ENCODE peak calls at places on chromosome 20, in five cellular contexts. R, X, C, F and H are unnamed samples.

GRCh38 chr20:51159303-51159702 is 136.4 kb upstream of the KCNG1 start:
- DNase-seq in R (no peak), X (no peak), C (no peak), F (no peak), H (no peak)

GRCh38 chr20:48794360-48794759 is 33.4 kb downstream of the PREX1 start:
- DNase-seq in R (no peak), X (no peak), C (peak), F (no peak), H (no peak)

GRCh38 chr20:35463455-35464300 is 8.3 kb downstream of the CEP250 start:
- DNase-seq in R (peak), X (peak), C (no peak), F (peak), H (peak)

GRCh38 chr20:62953167-62953838 is 794 bp downstream of the SLC17A9 start:
- DNase-seq in R (no peak), X (no peak), C (no peak), F (no peak), H (no peak)

GRCh38 chr20:46720776-46721425 is 11.5 kb downstream of the SLC2A10 start:
- DNase-seq in R (no peak), X (no peak), C (no peak), F (peak), H (no peak)

GRCh38 chr20:43477634-43478033 is 19.9 kb downstream of the SRSF6 start:
- DNase-seq in R (no peak), X (no peak), C (no peak), F (no peak), H (no peak)

GRCh38 chr20:49508435-49509199 is 26.1 kb upstream of the KCNB1 start:
- DNase-seq in R (peak), X (no peak), C (no peak), F (peak), H (no peak)

GRCh38 chr20:49838546-49838945 is 25.9 kb downstream of the SLC9A8 start:
- DNase-seq in R (no peak), X (no peak), C (no peak), F (no peak), H (no peak)

GRCh38 chr20:56447227-56447626 is 21.2 kb upstream of the RTF2 start:
- DNase-seq in R (no peak), X (no peak), C (no peak), F (no peak), H (no peak)

GRCh38 chr20:31673435-31673834 is 35.7 kb downstream of the COX4I2 start:
- DNase-seq in R (no peak), X (no peak), C (no peak), F (no peak), H (no peak)

GRCh38 chr20:31673943-31674463 is 36.3 kb downstream of the COX4I2 start:
- DNase-seq in R (no peak), X (no peak), C (no peak), F (no peak), H (no peak)

GRCh38 chr20:31670371-31671228 is 32.9 kb downstream of the COX4I2 start:
- DNase-seq in R (peak), X (no peak), C (peak), F (peak), H (peak)

GRCh38 chr20:31669876-31670275 is 32.2 kb downstream of the COX4I2 start:
- DNase-seq in R (no peak), X (no peak), C (no peak), F (peak), H (no peak)

DNA sequence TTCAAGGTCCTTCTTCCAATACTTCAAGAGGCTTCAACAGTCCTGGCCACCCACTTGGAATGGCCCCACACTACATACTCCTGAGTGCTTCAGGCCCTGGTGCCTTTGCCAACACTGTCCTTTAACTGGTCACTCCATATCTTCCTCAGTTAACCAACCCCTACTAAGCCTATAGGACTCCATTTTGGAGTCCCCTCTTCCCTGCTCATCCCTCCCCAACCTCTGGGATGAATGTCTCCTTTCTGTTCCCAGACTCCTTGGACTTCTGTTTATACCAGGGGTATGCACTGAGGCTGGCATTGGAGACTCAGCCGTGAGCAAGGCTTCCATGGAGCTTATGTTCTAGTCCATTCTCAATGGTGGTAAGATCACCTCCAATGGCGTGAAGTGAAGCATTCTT is 33.6 kb downstream of the COX4I2 start:
- DNase-seq in R (no peak), X (no peak), C (no peak), F (no peak), H (no peak)
- H3K4me3 ChIP-seq in R (no peak), X (no peak), C (no peak), F (no peak), H (no peak)

GRCh38 chr20:53707341-53708102 is 113.9 kb upstream of the ZNF217 start:
- DNase-seq in R (peak), X (peak), C (no peak), F (peak), H (no peak)

GRCh38 chr20:53706511-53707031 is 112.9 kb upstream of the ZNF217 start:
- DNase-seq in R (peak), X (peak), C (no peak), F (peak), H (no peak)

GRCh38 chr20:53711333-53712211 is 117.9 kb upstream of the ZNF217 start:
- DNase-seq in R (no peak), X (no peak), C (no peak), F (no peak), H (no peak)

GRCh38 chr20:53706008-53706481 is 112.4 kb upstream of the ZNF217 start:
- DNase-seq in R (no peak), X (no peak), C (no peak), F (peak), H (no peak)

DNA sequence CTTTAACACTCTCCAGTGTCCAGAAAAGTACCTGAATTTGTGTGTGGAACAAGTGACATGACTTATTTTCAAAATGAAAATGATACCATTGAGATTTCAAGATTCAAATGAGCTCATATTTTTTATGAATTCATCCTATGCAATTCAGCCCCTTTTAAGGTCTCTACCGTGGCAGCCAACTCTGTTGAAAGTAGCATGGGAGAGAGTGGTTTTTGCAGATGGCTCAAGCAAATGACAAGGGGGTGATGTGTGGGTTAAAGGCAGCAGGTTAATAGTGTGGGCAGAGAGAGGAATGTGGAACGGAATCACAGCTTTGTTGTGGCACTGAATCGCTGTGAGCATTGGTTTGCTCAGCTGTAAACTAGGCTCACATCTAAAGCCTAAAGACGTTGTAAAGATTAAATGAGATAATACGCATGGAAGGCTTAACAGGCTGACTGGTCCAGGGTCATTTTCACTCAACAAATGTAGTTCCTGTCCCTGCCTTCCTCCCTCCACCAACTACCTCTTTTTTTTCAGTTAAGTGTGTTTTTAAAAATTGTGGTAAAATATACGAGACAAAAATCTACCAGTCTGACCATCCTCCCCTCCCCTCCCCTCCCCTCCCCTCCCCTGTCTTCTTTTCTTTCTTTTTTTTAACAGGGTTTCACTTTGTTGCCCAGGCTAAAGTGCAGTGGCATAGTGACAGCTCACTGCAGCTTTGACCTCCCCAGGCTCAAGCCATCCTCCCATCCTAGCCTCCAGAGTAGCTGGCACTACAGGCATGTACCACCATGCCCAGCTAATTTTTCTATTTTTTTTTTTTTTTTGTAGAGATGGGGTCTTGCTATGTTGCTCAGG is 114.7 kb upstream of the ZNF217 start:
- DNase-seq in R (peak), X (peak), C (no peak), F (peak), H (no peak)
- TF ChIP-seq CTCF in R (no peak), X (no peak), C (no peak), F (no peak), H (no peak)

DNA sequence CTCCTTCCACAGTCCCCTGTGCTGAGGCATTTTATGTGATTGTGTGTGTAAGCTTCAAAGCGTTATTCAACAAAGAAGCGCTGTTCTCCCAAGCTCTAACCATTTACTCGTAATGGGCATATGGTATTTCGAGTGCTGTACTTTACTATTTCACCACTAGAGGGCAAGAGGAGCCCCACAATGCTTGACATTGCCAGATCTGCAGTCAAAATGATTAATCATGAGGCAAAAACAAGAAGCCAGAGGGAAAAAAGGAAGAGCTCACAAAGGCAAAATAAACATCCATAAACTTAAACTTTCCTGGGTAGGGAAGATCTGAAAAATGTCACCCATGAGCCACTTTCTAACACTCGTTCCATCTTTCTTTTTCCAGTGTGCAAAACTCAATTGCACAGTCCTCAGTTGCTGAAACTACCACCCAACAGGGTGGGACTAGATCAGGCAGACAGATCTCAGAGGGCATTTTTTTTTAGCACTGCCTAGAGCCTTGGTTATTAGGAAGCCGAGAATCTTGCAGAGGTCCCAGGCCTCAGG is 215.0 kb upstream of the PLCB4 start:
- DNase-seq in R (peak), X (peak), C (no peak), F (peak), H (no peak)
- H3K4me3 ChIP-seq in R (no peak), X (peak), C (peak), F (peak), H (no peak)

GRCh38 chr20:11920083-11920482 is 2.4 kb downstream of the BTBD3 start:
- DNase-seq in R (no peak), X (no peak), C (no peak), F (no peak), H (no peak)

GRCh38 chr20:11926599-11926998 is 8.9 kb downstream of the BTBD3 start:
- DNase-seq in R (no peak), X (no peak), C (no peak), F (no peak), H (no peak)

GRCh38 chr20:11921326-11921725 is 3.6 kb downstream of the BTBD3 start:
- DNase-seq in R (peak), X (no peak), C (no peak), F (no peak), H (no peak)

GRCh38 chr20:11922561-11922960 is 4.9 kb downstream of the BTBD3 start:
- DNase-seq in R (no peak), X (no peak), C (no peak), F (no peak), H (no peak)

GRCh38 chr20:11924923-11925322 is 7.2 kb downstream of the BTBD3 start:
- DNase-seq in R (no peak), X (no peak), C (no peak), F (no peak), H (no peak)
- TF ChIP-seq CTCF in R (no peak), X (no peak), C (no peak), F (no peak), H (no peak)

GRCh38 chr20:44552950-44553908 is 29.1 kb upstream of the PKIG start:
- DNase-seq in R (peak), X (peak), C (no peak), F (peak), H (no peak)

GRCh38 chr20:44552039-44552438 is 30.2 kb upstream of the SERINC3 start:
- DNase-seq in R (no peak), X (no peak), C (no peak), F (no peak), H (no peak)

GRCh38 chr20:44549123-44549522 is 27.3 kb upstream of the SERINC3 start:
- DNase-seq in R (no peak), X (no peak), C (no peak), F (peak), H (no peak)

GRCh38 chr20:44548171-44548678 is 26.4 kb upstream of the SERINC3 start:
- DNase-seq in R (no peak), X (no peak), C (no peak), F (no peak), H (no peak)

DNA sequence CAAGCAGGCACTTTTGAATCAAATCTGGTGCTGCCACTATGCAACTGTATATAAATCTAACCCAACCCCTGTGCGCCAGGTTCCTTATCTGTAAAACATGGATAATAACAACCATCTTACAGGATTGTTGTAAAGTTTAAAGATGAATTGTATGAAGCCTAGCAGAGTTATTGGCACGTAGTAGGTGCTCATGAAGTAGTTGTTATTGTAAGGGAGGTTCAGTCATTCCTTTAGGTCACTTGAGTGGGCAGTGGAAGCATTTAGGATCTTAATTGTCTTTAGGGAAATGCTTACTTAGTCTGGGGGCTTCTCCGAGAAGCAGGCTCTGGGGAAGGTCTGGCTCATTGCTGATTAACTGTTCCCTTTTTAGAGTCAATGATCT is 29.8 kb upstream of the PKIG start:
- DNase-seq in R (no peak), X (no peak), C (no peak), F (no peak), H (no peak)
- H3K4me3 ChIP-seq in R (no peak), X (no peak), C (no peak), F (no peak), H (no peak)